ENCODE peak calls at places on chromosomes 12 and 14, in four cellular contexts. N is cardiac fibroblast, A is COLO829, Y is immature natural killer cell. B is an unnamed sample.

GRCh38 chr14:105153331-105153731 is 15.2 kb downstream of the JAG2 start:
- DNase-seq in A (no peak), Y (no peak), N (no peak), B (no peak)

GRCh38 chr12:85394809-85395208 is 114.8 kb downstream of the ALX1 start:
- DNase-seq in A (no peak), N (no peak), Y (no peak), B (no peak)

GRCh38 chr12:3600039-3600720 is 109.2 kb downstream of the PRMT8 start:
- DNase-seq in N (no peak), Y (no peak), A (peak), B (no peak)

GRCh38 chr12:113467154-113467513 is 4.5 kb downstream of the LHX5 start:
- DNase-seq in A (no peak), N (no peak), Y (no peak), B (no peak)

GRCh38 chr14:103100281-103101121 is 6.0 kb downstream of the EXOC3L4 start:
- DNase-seq in Y (no peak), A (no peak), N (no peak), B (no peak)

GRCh38 chr12:26198742-26199141 is 3.4 kb downstream of the SSPN start:
- DNase-seq in Y (no peak), N (peak), A (no peak), B (peak)

GRCh38 chr12:14774944-14775651 is 28.2 kb downstream of the WBP11 start:
- DNase-seq in N (peak), A (no peak), Y (peak), B (peak)

GRCh38 chr12:127176804-127177203 is 1090.2 kb upstream of the TMEM132C start:
- DNase-seq in N (no peak), A (no peak), Y (no peak), B (no peak)

GRCh38 chr14:56422703-56423213 is 156.8 kb upstream of the TMEM260 start:
- DNase-seq in A (peak), N (peak), Y (no peak), B (peak)

GRCh38 chr12:96026331-96026730 is 9.1 kb downstream of the LTA4H start:
- DNase-seq in Y (no peak), A (no peak), N (peak), B (no peak)

GRCh38 chr12:75655233-75655879 is 143.9 kb upstream of the KRR1 start:
- DNase-seq in A (no peak), Y (no peak), N (no peak), B (no peak)

GRCh38 chr12:85630851-85631250 is 205.4 kb downstream of the RASSF9 start:
- DNase-seq in Y (no peak), N (no peak), A (no peak), B (no peak)

GRCh38 chr12:120687570-120688289 is 781 bp downstream of the MLEC start:
- DNase-seq in A (no peak), N (no peak), Y (no peak), B (no peak)

GRCh38 chr14:81406863-81407262 is 6.7 kb upstream of the STON2 start:
- DNase-seq in Y (no peak), A (no peak), N (peak), B (peak)

GRCh38 chr14:46951103-46951502 is 299.5 kb upstream of the RPL10L start:
- DNase-seq in A (no peak), Y (no peak), N (no peak), B (no peak)

GRCh38 chr12:11500222-11500860 is 105.0 kb upstream of the PRB2 start:
- DNase-seq in A (peak), N (peak), Y (peak), B (peak)

GRCh38 chr14:69693823-69694729 is 72.9 kb upstream of the SRSF5 start:
- DNase-seq in N (no peak), Y (no peak), A (no peak), B (no peak)

GRCh38 chr14:20742132-20742531 is 3.6 kb upstream of the EDDM3A start:
- DNase-seq in N (no peak), Y (no peak), A (no peak), B (no peak)

B was measured in astrocyte of the spinal cord.